ENCODE peak calls at places on chromosomes 5 and 9, in four cellular contexts. W, S, Y and O are unnamed samples. For H3K27me3, the result is how much of the 10 kb centered on the place peaks cover.

GRCh38 chr5:1181451-1182359 is 19.7 kb upstream of the SLC6A19 start:
- DNase-seq in W (no peak), S (no peak), Y (peak), O (no peak)

GRCh38 chr9:113946496-113947115 is 70.5 kb downstream of the ZNF618 start:
- DNase-seq in W (no peak), S (no peak), Y (no peak), O (no peak)

GRCh38 chr5:8827701-8828100 is 718.2 kb downstream of the SEMA5A start:
- DNase-seq in W (no peak), S (peak), Y (no peak), O (no peak)

GRCh38 chr9:131697908-131698714 is 41.8 kb downstream of the RAPGEF1 start:
- DNase-seq in W (no peak), S (no peak), Y (no peak), O (no peak)

GRCh38 chr9:137750007-137750406 is 127.6 kb upstream of the CACNA1B start:
- DNase-seq in W (no peak), S (no peak), Y (no peak), O (no peak)

GRCh38 chr9:20640331-20641187 is 18.3 kb upstream of the MLLT3 start:
- DNase-seq in W (no peak), S (peak), Y (peak), O (no peak)

GRCh38 chr5:150066901-150067396 is 19.4 kb downstream of the CSF1R start:
- DNase-seq in W (peak), S (no peak), Y (no peak), O (no peak)

GRCh38 chr9:12640021-12640587 is 53.1 kb upstream of the TYRP1 start:
- DNase-seq in W (peak), S (peak), Y (peak), O (no peak)

GRCh38 chr9:86940774-86941173 is 6.5 kb downstream of the GAS1 start:
- DNase-seq in W (no peak), S (no peak), Y (no peak), O (no peak)

GRCh38 chr9:68749579-68750159 is 44.6 kb downstream of the PIP5K1B start:
- DNase-seq in W (no peak), S (no peak), Y (no peak), O (no peak)

GRCh38 chr5:132225165-132226032 is 2.3 kb downstream of the P4HA2 start:
- DNase-seq in W (no peak), S (no peak), Y (peak), O (peak)

GRCh38 chr9:115981011-115981410 is 172.6 kb upstream of the PAPPA start:
- DNase-seq in W (no peak), S (no peak), Y (no peak), O (no peak)

GRCh38 chr5:122126177-122126701 is 3.1 kb upstream of the ZNF474 start:
- DNase-seq in W (no peak), S (no peak), Y (no peak), O (no peak)

GRCh38 chr5:121974261-121974660 is 12.5 kb downstream of the SRFBP1 start:
- DNase-seq in W (no peak), S (no peak), Y (no peak), O (no peak)

GRCh38 chr9:113131689-113132151 is 19.1 kb upstream of the SLC31A2 start:
- DNase-seq in W (no peak), S (peak), Y (peak), O (no peak)

GRCh38 chr5:149366169-149366750 is 8.4 kb downstream of the PCYOX1L start:
- DNase-seq in W (no peak), S (no peak), Y (no peak), O (no peak)

GRCh38 chr5:69105996-69106906 is 12.4 kb downstream of the SLC30A5 start:
- DNase-seq in W (no peak), S (no peak), Y (no peak), O (no peak)

DNA sequence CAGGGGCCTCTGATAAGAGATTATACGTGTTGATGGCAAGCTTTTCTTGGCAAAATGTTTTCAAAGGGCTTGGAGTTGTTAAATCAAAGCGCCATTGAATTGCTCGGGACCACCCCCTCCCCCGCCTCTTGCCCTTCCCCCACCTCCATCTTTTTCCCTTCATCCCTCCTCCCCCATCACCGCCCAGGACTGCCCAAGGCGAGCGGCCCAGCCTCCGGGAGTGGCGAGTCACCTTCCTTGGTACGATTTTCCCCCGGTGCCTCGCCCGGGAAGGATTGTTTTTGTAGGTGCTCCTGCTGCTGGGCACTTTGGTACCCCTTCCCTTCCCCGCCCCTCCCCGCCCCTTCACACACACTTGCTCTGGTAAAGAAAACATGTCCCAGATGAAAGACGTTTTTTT is 61.2 kb downstream of the TMEM174 start:
- DNase-seq in W (no peak), S (no peak), Y (no peak), O (peak)
- TF ChIP-seq CTCF in W (no peak), S (no peak), Y (no peak), O (no peak)

GRCh38 chr9:117461386-117461785 is 46.5 kb upstream of the ASTN2 start:
- DNase-seq in W (no peak), S (no peak), Y (no peak), O (no peak)

GRCh38 chr9:117458066-117458465 is 43.2 kb upstream of the ASTN2 start:
- DNase-seq in W (no peak), S (no peak), Y (no peak), O (peak)

GRCh38 chr9:117459941-117460340 is 45.1 kb upstream of the ASTN2 start:
- DNase-seq in W (no peak), S (no peak), Y (no peak), O (no peak)

GRCh38 chr9:117462926-117463325 is 48.1 kb upstream of the ASTN2 start:
- DNase-seq in W (no peak), S (no peak), Y (no peak), O (peak)

DNA sequence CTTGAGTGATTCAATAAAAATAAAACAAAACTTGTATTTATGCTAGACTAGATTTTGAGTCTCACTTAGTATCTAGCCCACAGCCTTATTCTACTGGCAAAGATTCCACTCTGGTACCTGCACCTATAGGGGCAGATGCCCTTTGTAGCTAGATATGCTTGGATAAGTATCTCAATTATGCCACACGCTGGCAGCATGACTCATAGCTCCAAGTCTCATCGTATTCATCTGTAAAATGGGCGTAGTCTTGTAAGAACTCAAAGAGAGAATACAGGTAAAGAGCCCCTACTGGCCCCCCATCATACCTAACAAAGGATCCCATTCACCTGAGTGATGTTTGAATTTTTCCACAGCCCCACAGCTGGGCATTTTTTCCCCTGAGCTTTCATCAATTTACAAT is 45.9 kb upstream of the ASTN2 start:
- DNase-seq in W (no peak), S (no peak), Y (no peak), O (no peak)
- H3K4me3 ChIP-seq in W (no peak), S (no peak), Y (no peak), O (no peak)

GRCh38 chr5:179338123-179338676 is 7.1 kb downstream of the ADAMTS2 start:
- DNase-seq in W (no peak), S (no peak), Y (no peak), O (no peak)

GRCh38 chr5:179337227-179338122 is 7.8 kb downstream of the ADAMTS2 start:
- DNase-seq in W (no peak), S (no peak), Y (no peak), O (no peak)

GRCh38 chr5:179339081-179339480 is 6.2 kb downstream of the ADAMTS2 start:
- DNase-seq in W (no peak), S (no peak), Y (no peak), O (no peak)

GRCh38 chr5:179340465-179340864 is 4.8 kb downstream of the ADAMTS2 start:
- DNase-seq in W (no peak), S (no peak), Y (no peak), O (no peak)

GRCh38 chr5:179339996-179340395 is 5.3 kb downstream of the ADAMTS2 start:
- DNase-seq in W (no peak), S (no peak), Y (no peak), O (no peak)
- H3K27me3 ChIP-seq in W (under half), S (under half), Y (under half), O (under half)

GRCh38 chr9:38017149-38017884 is 51.7 kb downstream of the SHB start:
- DNase-seq in W (no peak), S (no peak), Y (no peak), O (no peak)
- TF ChIP-seq CTCF in W (no peak), S (no peak), Y (no peak), O (no peak)

DNA sequence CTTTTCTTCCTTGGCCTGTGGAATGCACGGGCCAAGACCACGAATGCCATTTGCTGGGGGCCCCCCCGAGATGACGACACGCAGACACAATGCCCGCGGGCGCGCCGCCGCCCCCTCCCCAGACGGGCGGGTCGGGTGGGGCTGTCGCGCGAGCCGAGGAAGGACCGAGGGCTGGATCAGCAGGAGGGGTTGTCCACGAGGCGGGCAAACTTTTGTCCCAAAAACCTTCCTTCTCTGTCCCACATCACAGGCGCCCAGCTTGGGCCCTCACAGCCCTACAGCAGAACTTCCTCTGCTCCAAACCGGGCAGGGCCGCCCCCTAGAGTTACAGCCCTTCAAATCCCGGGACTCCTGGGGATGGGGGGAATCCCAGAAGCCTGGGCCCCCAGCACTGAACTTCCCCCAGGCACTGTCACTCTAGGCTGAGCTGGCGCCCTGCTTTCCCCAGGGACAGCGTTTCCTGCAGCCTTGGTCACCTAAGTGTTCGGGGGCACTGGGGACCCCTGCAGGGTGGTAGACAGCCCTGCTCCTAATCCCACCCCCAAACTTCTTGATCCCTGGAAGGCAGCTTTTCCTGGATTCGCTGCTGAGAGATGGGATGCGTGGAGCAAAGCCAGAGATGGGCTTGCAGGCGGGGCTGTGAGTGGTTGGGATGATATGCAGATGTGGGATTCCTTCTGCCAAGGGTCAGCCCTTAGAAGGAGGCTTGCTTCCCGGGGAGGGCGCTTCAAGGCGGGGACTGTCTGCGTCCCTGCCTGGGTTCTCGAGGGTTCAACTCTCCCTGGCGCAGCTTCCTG is 980 bp downstream of the COL5A1 start:
- DNase-seq in W (no peak), S (peak), Y (peak), O (peak)
- H3K4me3 ChIP-seq in W (no peak), S (peak), Y (peak), O (peak)

GRCh38 chr5:128695791-128696520 is 157.9 kb upstream of the FBN2 start:
- DNase-seq in W (no peak), S (no peak), Y (no peak), O (no peak)
- H3K27me3 ChIP-seq in W (under half), S (under half), Y (under half), O (under half)

GRCh38 chr5:116272281-116272941 is 187.6 kb downstream of the COMMD10 start:
- DNase-seq in W (no peak), S (no peak), Y (no peak), O (no peak)
- TF ChIP-seq CTCF in W (no peak), S (no peak), Y (no peak), O (no peak)